ENCODE peak calls at places on chromosomes 4 and X, in four cellular contexts. D, Z, N and H are unnamed samples.

GRCh38 chr4:150250998-150251651 is 172.9 kb downstream of the DCLK2 start:
- DNase-seq in D (no peak), Z (no peak), N (no peak), H (no peak)

GRCh38 chr4:73523126-73523525 is 41.6 kb downstream of the AFM start:
- DNase-seq in D (no peak), Z (no peak), N (no peak), H (no peak)

GRCh38 chrX:30888526-30889146 is 418 bp downstream of the TAB3 start:
- DNase-seq in D (no peak), Z (no peak), N (no peak), H (no peak)

GRCh38 chrX:37998586-37999267 is 7.6 kb upstream of the SYTL5 start:
- DNase-seq in D (no peak), Z (peak), N (no peak), H (peak)

GRCh38 chrX:103453655-103454054 is 65.6 kb downstream of the RAB40A start:
- DNase-seq in D (no peak), Z (peak), N (no peak), H (peak)

GRCh38 chr4:184386271-184386781 is 88.0 kb downstream of the IRF2 start:
- DNase-seq in D (no peak), Z (no peak), N (no peak), H (no peak)

GRCh38 chr4:87423313-87424031 is 1.1 kb downstream of the NUDT9 start:
- DNase-seq in D (no peak), Z (no peak), N (no peak), H (no peak)

GRCh38 chr4:124762956-124763355 is 50.4 kb upstream of the ANKRD50 start:
- DNase-seq in D (no peak), Z (no peak), N (no peak), H (no peak)

GRCh38 chr4:174210354-174210753 is 73.1 kb downstream of the FBXO8 start:
- DNase-seq in D (no peak), Z (no peak), N (no peak), H (no peak)

GRCh38 chr4:107736924-107737448 is 17.0 kb upstream of the PAPSS1 start:
- DNase-seq in D (no peak), Z (peak), N (no peak), H (no peak)

GRCh38 chr4:182536221-182536620 is 293.0 kb downstream of the TENM3 start:
- DNase-seq in D (no peak), Z (peak), N (no peak), H (no peak)

GRCh38 chr4:4914059-4914820 is 54.8 kb downstream of the MSX1 start:
- DNase-seq in D (no peak), Z (peak), N (no peak), H (peak)

GRCh38 chr4:56648245-56649151 is 32.6 kb downstream of the HOPX start:
- DNase-seq in D (no peak), Z (peak), N (no peak), H (no peak)

GRCh38 chr4:157075811-157076577 is at the start of gene GLRB:
- DNase-seq in D (peak), Z (peak), N (no peak), H (no peak)

GRCh38 chr4:47686294-47686872 is 151.5 kb downstream of the CORIN start:
- DNase-seq in D (no peak), Z (peak), N (peak), H (peak)

GRCh38 chr4:150938417-150938816 is 76.7 kb downstream of the LRBA start:
- DNase-seq in D (no peak), Z (no peak), N (no peak), H (no peak)

GRCh38 chrX:131762802-131763234 is 218.9 kb downstream of the OR13H1 start:
- DNase-seq in D (no peak), Z (peak), N (no peak), H (peak)

GRCh38 chr4:24382381-24382780 is 202.0 kb downstream of the DHX15 start:
- DNase-seq in D (no peak), Z (peak), N (no peak), H (no peak)

GRCh38 chrX:71191253-71191652 is 31.8 kb upstream of the GJB1 start:
- DNase-seq in D (no peak), Z (no peak), N (no peak), H (no peak)